ENCODE peak calls at places on chromosomes 13 and 19, in ten cellular contexts. One of them, this sample, is unnamed.

GRCh38 chr13:81395368-81395767 is 1054.4 kb upstream of the SPRY2 start:
- DNase-seq in hepatocyte: peak
- DNase-seq in thoracic aorta: no peak
- DNase-seq in substantia nigra: no peak
- DNase-seq in BE2C: peak
- DNase-seq in mesothelial cell of epicardium: no peak
- DNase-seq in Jurkat, Clone E6-1: no peak
- DNase-seq in NCI-H1417: no peak
- DNase-seq in naive thymus-derived CD4-positive, alpha-beta T cell: no peak
- DNase-seq in activated T-helper 1 cell treated with Interleukin-2 at 50 U/mL for 16 hours: no peak
- DNase-seq in this sample: peak

GRCh38 chr13:101751488-101751887 is 299.0 kb downstream of the ITGBL1 start:
- DNase-seq in hepatocyte: peak
- DNase-seq in thoracic aorta: no peak
- DNase-seq in substantia nigra: no peak
- DNase-seq in BE2C: peak
- DNase-seq in mesothelial cell of epicardium: no peak
- DNase-seq in Jurkat, Clone E6-1: no peak
- DNase-seq in NCI-H1417: peak
- DNase-seq in naive thymus-derived CD4-positive, alpha-beta T cell: no peak
- DNase-seq in activated T-helper 1 cell treated with Interleukin-2 at 50 U/mL for 16 hours: no peak
- DNase-seq in this sample: peak

GRCh38 chr13:40666905-40667621 is 622 bp upstream of the FOXO1 start:
- DNase-seq in hepatocyte: peak
- DNase-seq in thoracic aorta: no peak
- DNase-seq in substantia nigra: peak
- DNase-seq in BE2C: peak
- DNase-seq in mesothelial cell of epicardium: peak
- DNase-seq in Jurkat, Clone E6-1: no peak
- DNase-seq in NCI-H1417: peak
- DNase-seq in naive thymus-derived CD4-positive, alpha-beta T cell: no peak
- DNase-seq in activated T-helper 1 cell treated with Interleukin-2 at 50 U/mL for 16 hours: no peak
- DNase-seq in this sample: no peak

GRCh38 chr13:96450635-96451034 is 360.7 kb downstream of the HS6ST3 start:
- DNase-seq in hepatocyte: no peak
- DNase-seq in thoracic aorta: no peak
- DNase-seq in substantia nigra: no peak
- DNase-seq in BE2C: no peak
- DNase-seq in mesothelial cell of epicardium: no peak
- DNase-seq in Jurkat, Clone E6-1: no peak
- DNase-seq in NCI-H1417: no peak
- DNase-seq in naive thymus-derived CD4-positive, alpha-beta T cell: no peak
- DNase-seq in activated T-helper 1 cell treated with Interleukin-2 at 50 U/mL for 16 hours: no peak
- DNase-seq in this sample: no peak

GRCh38 chr19:55117636-55118391 is at the start of gene PPP1R12C:
- DNase-seq in hepatocyte: peak
- DNase-seq in thoracic aorta: peak
- DNase-seq in substantia nigra: peak
- DNase-seq in BE2C: peak
- DNase-seq in mesothelial cell of epicardium: peak
- DNase-seq in Jurkat, Clone E6-1: peak
- DNase-seq in NCI-H1417: peak
- DNase-seq in naive thymus-derived CD4-positive, alpha-beta T cell: peak
- DNase-seq in activated T-helper 1 cell treated with Interleukin-2 at 50 U/mL for 16 hours: peak
- DNase-seq in this sample: peak

GRCh38 chr13:109781384-109782065 is 4.9 kb downstream of the IRS2 start:
- DNase-seq in hepatocyte: no peak
- DNase-seq in thoracic aorta: no peak
- DNase-seq in substantia nigra: no peak
- DNase-seq in BE2C: no peak
- DNase-seq in mesothelial cell of epicardium: no peak
- DNase-seq in Jurkat, Clone E6-1: no peak
- DNase-seq in NCI-H1417: no peak
- DNase-seq in naive thymus-derived CD4-positive, alpha-beta T cell: peak
- DNase-seq in activated T-helper 1 cell treated with Interleukin-2 at 50 U/mL for 16 hours: no peak
- DNase-seq in this sample: no peak

GRCh38 chr13:31891472-31891871 is 140.1 kb upstream of the FRY start:
- DNase-seq in hepatocyte: peak
- DNase-seq in thoracic aorta: no peak
- DNase-seq in substantia nigra: no peak
- DNase-seq in BE2C: no peak
- DNase-seq in mesothelial cell of epicardium: no peak
- DNase-seq in Jurkat, Clone E6-1: no peak
- DNase-seq in NCI-H1417: no peak
- DNase-seq in naive thymus-derived CD4-positive, alpha-beta T cell: no peak
- DNase-seq in activated T-helper 1 cell treated with Interleukin-2 at 50 U/mL for 16 hours: no peak
- DNase-seq in this sample: no peak

GRCh38 chr13:48853381-48854102 is 122.2 kb upstream of the FNDC3A start:
- DNase-seq in hepatocyte: no peak
- DNase-seq in thoracic aorta: peak
- DNase-seq in substantia nigra: no peak
- DNase-seq in BE2C: no peak
- DNase-seq in mesothelial cell of epicardium: no peak
- DNase-seq in Jurkat, Clone E6-1: no peak
- DNase-seq in NCI-H1417: no peak
- DNase-seq in naive thymus-derived CD4-positive, alpha-beta T cell: no peak
- DNase-seq in activated T-helper 1 cell treated with Interleukin-2 at 50 U/mL for 16 hours: no peak
- DNase-seq in this sample: peak

GRCh38 chr19:51440846-51441409 is 17.3 kb downstream of the SIGLEC8 start:
- DNase-seq in hepatocyte: no peak
- DNase-seq in thoracic aorta: no peak
- DNase-seq in substantia nigra: no peak
- DNase-seq in BE2C: no peak
- DNase-seq in mesothelial cell of epicardium: no peak
- DNase-seq in Jurkat, Clone E6-1: no peak
- DNase-seq in NCI-H1417: no peak
- DNase-seq in naive thymus-derived CD4-positive, alpha-beta T cell: no peak
- DNase-seq in activated T-helper 1 cell treated with Interleukin-2 at 50 U/mL for 16 hours: no peak
- DNase-seq in this sample: peak

GRCh38 chr19:14366529-14366928 is 14.7 kb upstream of the ADGRE5 start:
- DNase-seq in hepatocyte: peak
- DNase-seq in thoracic aorta: peak
- DNase-seq in substantia nigra: peak
- DNase-seq in BE2C: peak
- DNase-seq in mesothelial cell of epicardium: peak
- DNase-seq in Jurkat, Clone E6-1: peak
- DNase-seq in NCI-H1417: peak
- DNase-seq in naive thymus-derived CD4-positive, alpha-beta T cell: peak
- DNase-seq in activated T-helper 1 cell treated with Interleukin-2 at 50 U/mL for 16 hours: peak
- DNase-seq in this sample: peak